ENCODE peak calls at places on chromosome 10, in nine cellular contexts. U is transverse colon, P is neural progenitor cell, M is RWPE2, X is cardiac muscle cell, Z is left ventricle myocardium inferior, C is thoracic aorta, T is testis, A is K562. E is an unnamed sample. For H3K4me1, the result is how much of the 10 kb centered on the place peaks cover.

GRCh38 chr10:61964059-61964709 is 62.7 kb downstream of the ARID5B start:
- DNase-seq in U (no peak), P (no peak), M (no peak), X (no peak), Z (no peak), C (no peak), T (no peak), A (no peak), E (no peak)

GRCh38 chr10:110597476-110597875 is 30.0 kb downstream of the SMC3 start:
- DNase-seq in U (no peak), P (no peak), M (no peak), X (no peak), Z (no peak), C (no peak), T (no peak), A (no peak), E (no peak)

GRCh38 chr10:4543943-4544540 is 282.0 kb upstream of the AKR1E2 start:
- DNase-seq in U (no peak), P (no peak), M (no peak), X (no peak), Z (no peak), C (no peak), T (no peak), A (no peak), E (no peak)

GRCh38 chr10:61752111-61753011 is 89.6 kb downstream of the CABCOCO1 start:
- DNase-seq in U (no peak), P (no peak), M (no peak), X (peak), Z (no peak), C (no peak), T (no peak), A (no peak), E (no peak)

GRCh38 chr10:22230331-22230833 is 12.6 kb upstream of the EBLN1 start:
- DNase-seq in U (no peak), P (peak), M (no peak), X (peak), Z (no peak), C (no peak), T (peak), A (no peak), E (no peak)

GRCh38 chr10:112517381-112517976 is 70.5 kb downstream of the VTI1A start:
- DNase-seq in U (no peak), P (no peak), M (no peak), X (no peak), Z (no peak), C (no peak), T (no peak), A (no peak), E (no peak)

GRCh38 chr10:125083576-125083920 is 76.8 kb downstream of the CTBP2 start:
- DNase-seq in U (no peak), P (no peak), M (no peak), X (peak), Z (no peak), C (no peak), T (peak), A (no peak), E (peak)

GRCh38 chr10:97361050-97361901 is 26.7 kb upstream of the FRAT2 start:
- DNase-seq in U (no peak), P (no peak), M (no peak), X (peak), Z (no peak), C (no peak), T (no peak), A (no peak), E (no peak)

GRCh38 chr10:64219271-64220025 is 698.2 kb downstream of the REEP3 start:
- DNase-seq in U (no peak), P (no peak), M (no peak), X (no peak), Z (no peak), C (no peak), T (no peak), A (no peak), E (no peak)

GRCh38 chr10:71975087-71975890 is 11.1 kb downstream of the CHST3 start:
- DNase-seq in U (peak), P (no peak), M (no peak), X (peak), Z (peak), C (peak), T (peak), A (no peak), E (no peak)

GRCh38 chr10:31272841-31273240 is 46.2 kb upstream of the ZEB1 start:
- DNase-seq in U (no peak), P (no peak), M (no peak), X (peak), Z (no peak), C (no peak), T (no peak), A (no peak), E (no peak)

GRCh38 chr10:97685395-97685958 is 1.6 kb downstream of the AVPI1 start:
- DNase-seq in U (peak), P (peak), M (peak), X (peak), Z (no peak), C (no peak), T (peak), A (peak), E (no peak)

GRCh38 chr10:77398558-77398957 is 239.1 kb downstream of the KCNMA1 start:
- DNase-seq in U (no peak), P (no peak), M (no peak), X (no peak), Z (no peak), C (no peak), T (no peak), A (no peak), E (no peak)

GRCh38 chr10:113562108-113562507 is 9.3 kb downstream of the HABP2 start:
- DNase-seq in U (no peak), P (no peak), M (no peak), X (no peak), Z (no peak), C (no peak), T (no peak), A (no peak), E (no peak)

GRCh38 chr10:79191951-79192676 is 123.3 kb downstream of the ZMIZ1 start:
- DNase-seq in U (no peak), P (no peak), M (no peak), X (peak), Z (no peak), C (no peak), T (no peak), A (no peak), E (no peak)

GRCh38 chr10:79193694-79194382 is 125.1 kb downstream of the ZMIZ1 start:
- DNase-seq in U (no peak), P (no peak), M (no peak), X (no peak), Z (no peak), C (no peak), T (no peak), A (no peak), E (no peak)

GRCh38 chr10:79195091-79195923 is 126.5 kb downstream of the ZMIZ1 start:
- DNase-seq in U (peak), P (peak), M (peak), X (peak), Z (peak), C (peak), T (peak), A (peak), E (peak)

GRCh38 chr10:79190740-79191261 is 122.0 kb downstream of the ZMIZ1 start:
- DNase-seq in U (no peak), P (no peak), M (no peak), X (no peak), Z (no peak), C (no peak), T (no peak), A (no peak), E (no peak)

GRCh38 chr10:79192677-79193003 is 123.9 kb downstream of the ZMIZ1 start:
- DNase-seq in U (no peak), P (no peak), M (no peak), X (peak), Z (no peak), C (no peak), T (no peak), A (no peak), E (no peak)
- H3K4me1 ChIP-seq in U (under half), P (under half), M (under half), X (under half), Z (half or more), C (under half), T (under half), A (under half), E (half or more)

DNA sequence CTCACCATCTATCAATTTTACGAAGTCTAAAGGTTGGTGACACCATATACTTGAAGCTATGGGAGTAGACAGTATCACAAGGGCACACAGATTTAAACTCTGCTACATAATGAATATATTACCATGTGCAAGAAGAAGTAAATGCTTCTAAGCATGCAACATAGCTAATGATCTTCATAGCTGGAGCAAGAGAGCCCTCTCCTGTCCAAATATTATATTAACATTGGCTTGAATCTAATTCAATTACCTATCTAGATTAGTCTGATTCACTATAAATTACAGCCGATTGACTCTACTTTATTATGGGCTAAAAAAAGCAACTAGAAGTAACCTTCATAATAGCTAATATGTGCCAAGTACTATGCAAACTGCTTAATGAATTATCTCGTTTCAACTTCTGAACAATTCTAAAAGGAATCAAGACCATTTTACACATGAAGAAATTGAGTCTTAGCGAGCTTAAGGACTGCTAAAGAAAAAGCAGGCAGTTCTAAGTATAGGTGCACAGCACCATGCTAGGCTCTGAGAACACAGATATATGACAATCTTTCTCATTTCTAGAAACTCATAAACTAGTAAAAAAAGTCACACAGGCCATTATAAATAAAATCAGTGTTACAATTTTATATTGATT is 21.9 kb downstream of the FRA10AC1 start:
- DNase-seq in U (no peak), P (peak), M (no peak), X (peak), Z (no peak), C (no peak), T (no peak), A (peak), E (no peak)
- TF ChIP-seq CTCF in U (peak), P (peak), M (peak), X (peak), Z (peak), C (peak), T (no peak), A (no peak), E (no peak)

GRCh38 chr10:33111652-33112051 is 153.6 kb upstream of the ITGB1 start:
- DNase-seq in U (no peak), P (no peak), M (no peak), X (no peak), Z (no peak), C (no peak), T (no peak), A (no peak), E (no peak)
- H3K4me1 ChIP-seq in U (under half), P (under half), M (under half), X (under half), Z (half or more), C (under half), T (under half), A (under half), E (under half)

GRCh38 chr10:127303105-127303504 is 106.7 kb upstream of the INSYN2A start:
- DNase-seq in U (no peak), P (no peak), M (no peak), X (no peak), Z (no peak), C (no peak), T (no peak), A (no peak), E (no peak)
- TF ChIP-seq CTCF in U (no peak), P (no peak), M (no peak), X (no peak), Z (no peak), C (no peak), T (no peak), A (no peak), E (no peak)

E was measured in suprapubic skin.